ENCODE peak calls at places on chromosomes 12 and 14, in seven cellular contexts. Z is PC-9; B is mucosa of descending colon; I is tibial artery; S is esophagus muscularis mucosa; W is mesenchymal stem cell; T is CD8-positive, alpha-beta T cell. Y is an unnamed sample.

GRCh38 chr12:16258963-16259362 is 18.5 kb downstream of the SLC15A5 start:
- DNase-seq in Z (no peak), B (no peak), I (no peak), S (no peak), W (no peak), T (no peak), Y (no peak)

GRCh38 chr12:12561305-12562015 is 1.2 kb downstream of the DUSP16 start:
- DNase-seq in Z (no peak), B (peak; percentile 68), I (peak; percentile 66), S (no peak), W (peak; percentile 74), T (peak; percentile 39), Y (peak; percentile 56)

GRCh38 chr14:90853116-90853515 is 36.9 kb upstream of the TTC7B start:
- DNase-seq in Z (no peak), B (no peak), I (no peak), S (no peak), W (no peak), T (no peak), Y (no peak)

GRCh38 chr14:76918176-76918750 is 92.1 kb downstream of the LRRC74A start:
- DNase-seq in Z (peak; percentile 83), B (peak; percentile 45), I (peak; percentile 87), S (peak; percentile 95), W (peak; percentile 89), T (no peak), Y (peak; percentile 88)

GRCh38 chr12:95988506-95989275 is 7.5 kb downstream of the HAL start:
- DNase-seq in Z (no peak), B (no peak), I (no peak), S (peak; percentile 78), W (no peak), T (no peak), Y (no peak)

GRCh38 chr12:122848471-122849351 is 13.5 kb downstream of the HIP1R start:
- DNase-seq in Z (no peak), B (no peak), I (no peak), S (no peak), W (no peak), T (no peak), Y (no peak)

GRCh38 chr12:96094201-96094600 is 58.8 kb upstream of the LTA4H start:
- DNase-seq in Z (peak; percentile 96), B (peak; percentile 21), I (no peak), S (no peak), W (no peak), T (no peak), Y (peak; percentile 56)

GRCh38 chr14:103273847-103274615 is 60.0 kb upstream of the EIF5 start:
- DNase-seq in Z (no peak), B (no peak), I (no peak), S (no peak), W (no peak), T (no peak), Y (no peak)

GRCh38 chr12:67982165-67982563 is 7.1 kb upstream of the IFNG-AS1 start:
- DNase-seq in Z (no peak), B (no peak), I (no peak), S (no peak), W (no peak), T (no peak), Y (no peak)

GRCh38 chr14:45284802-45285201 is 31.8 kb upstream of the MIS18BP1 start:
- DNase-seq in Z (no peak), B (no peak), I (no peak), S (no peak), W (no peak), T (no peak), Y (no peak)
- H3K9me3 ChIP-seq in Z (peaks cover 6% of the 10 kb centered on the region), B (peaks cover 10% of the 10 kb centered on the region), I (no peaks in the 10 kb centered on the region), S (peaks cover 13% of the 10 kb centered on the region), W (peaks cover 14% of the 10 kb centered on the region), T (no peaks in the 10 kb centered on the region), Y (no peaks in the 10 kb centered on the region)

GRCh38 chr14:61482348-61483206 is 161.2 kb downstream of the PRKCH start:
- DNase-seq in Z (no peak), B (no peak), I (no peak), S (no peak), W (no peak), T (no peak), Y (no peak)

GRCh38 chr14:61485670-61486069 is 164.3 kb downstream of the PRKCH start:
- DNase-seq in Z (no peak), B (no peak), I (no peak), S (no peak), W (no peak), T (no peak), Y (no peak)

GRCh38 chr14:61484011-61484410 is 162.6 kb downstream of the PRKCH start:
- DNase-seq in Z (no peak), B (no peak), I (no peak), S (no peak), W (no peak), T (no peak), Y (no peak)

GRCh38 chr14:61484826-61485584 is 163.6 kb downstream of the PRKCH start:
- DNase-seq in Z (peak; percentile 94), B (no peak), I (no peak), S (no peak), W (no peak), T (no peak), Y (no peak)

GRCh38 chr14:61483477-61483876 is 162.1 kb downstream of the PRKCH start:
- DNase-seq in Z (no peak), B (no peak), I (no peak), S (no peak), W (no peak), T (no peak), Y (no peak)
- H3K9me3 ChIP-seq in Z (no peaks in the 10 kb centered on the region), B (no peaks in the 10 kb centered on the region), I (no peaks in the 10 kb centered on the region), S (no peaks in the 10 kb centered on the region), W (no peaks in the 10 kb centered on the region), T (no peaks in the 10 kb centered on the region), Y (no peaks in the 10 kb centered on the region)

GRCh38 chr14:82094819-82095218 is 561.2 kb upstream of the SEL1L start:
- DNase-seq in Z (no peak), B (no peak), I (no peak), S (no peak), W (no peak), T (no peak), Y (no peak)
- H3K9me3 ChIP-seq in Z (no peaks in the 10 kb centered on the region), B (peaks cover 7% of the 10 kb centered on the region), I (no peaks in the 10 kb centered on the region), S (no peaks in the 10 kb centered on the region), W (peaks cover 10% of the 10 kb centered on the region), T (no peaks in the 10 kb centered on the region), Y (no peaks in the 10 kb centered on the region)

GRCh38 chr14:85131523-85131922 is 398.4 kb upstream of the FLRT2 start:
- DNase-seq in Z (no peak), B (no peak), I (no peak), S (no peak), W (no peak), T (no peak), Y (no peak)
- H3K9me3 ChIP-seq in Z (no peaks in the 10 kb centered on the region), B (peaks cover 16% of the 10 kb centered on the region), I (no peaks in the 10 kb centered on the region), S (peaks cover 12% of the 10 kb centered on the region), W (peaks cover 18% of the 10 kb centered on the region), T (no peaks in the 10 kb centered on the region), Y (no peaks in the 10 kb centered on the region)

GRCh38 chr14:36659822-36660735 is 1.6 kb upstream of the PAX9 start:
- DNase-seq in Z (no peak), B (no peak), I (no peak), S (no peak), W (no peak), T (no peak), Y (no peak)
- H3K9me3 ChIP-seq in Z (no peaks in the 10 kb centered on the region), B (no peaks in the 10 kb centered on the region), I (no peaks in the 10 kb centered on the region), S (no peaks in the 10 kb centered on the region), W (no peaks in the 10 kb centered on the region), T (no peaks in the 10 kb centered on the region), Y (no peaks in the 10 kb centered on the region)

DNA sequence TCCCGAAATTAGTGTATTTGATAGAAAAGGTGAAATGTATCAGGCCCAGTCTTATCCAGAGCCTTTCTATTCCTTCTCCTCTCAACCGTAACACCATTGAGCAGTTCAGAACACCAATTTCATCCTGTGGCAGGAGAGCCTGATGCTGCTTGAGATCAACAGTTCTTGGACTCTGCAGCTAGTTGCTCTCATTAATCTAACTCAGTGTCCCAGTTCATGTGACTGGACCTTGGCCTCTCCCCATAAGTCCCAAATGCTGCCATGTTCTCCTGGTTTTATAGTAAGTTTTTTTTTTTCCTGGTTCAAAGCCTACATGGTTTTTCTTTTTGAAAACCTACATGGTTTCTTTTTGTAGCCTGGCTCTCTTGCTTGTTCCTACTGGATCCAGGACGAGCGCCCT is 293.9 kb downstream of the ITPR2 start:
- DNase-seq in Z (no peak), B (peak; percentile 46), I (no peak), S (no peak), W (no peak), T (no peak), Y (no peak)
- H3K9me3 ChIP-seq in Z (no peaks in the 10 kb centered on the region), B (no peaks in the 10 kb centered on the region), I (no peaks in the 10 kb centered on the region), S (no peaks in the 10 kb centered on the region), W (no peaks in the 10 kb centered on the region), T (no peaks in the 10 kb centered on the region), Y (no peaks in the 10 kb centered on the region)

GRCh38 chr14:84098261-84098660 is 1431.7 kb upstream of the FLRT2 start:
- DNase-seq in Z (no peak), B (no peak), I (no peak), S (no peak), W (no peak), T (no peak), Y (no peak)

GRCh38 chr14:84090837-84091236 is 1439.1 kb upstream of the FLRT2 start:
- DNase-seq in Z (no peak), B (peak; percentile 2), I (no peak), S (no peak), W (no peak), T (no peak), Y (no peak)

GRCh38 chr14:84095796-84096195 is 1434.1 kb upstream of the FLRT2 start:
- DNase-seq in Z (no peak), B (no peak), I (no peak), S (no peak), W (no peak), T (no peak), Y (no peak)
- H3K9me3 ChIP-seq in Z (no peaks in the 10 kb centered on the region), B (peaks cover 33% of the 10 kb centered on the region), I (peaks cover 9% of the 10 kb centered on the region), S (no peaks in the 10 kb centered on the region), W (peaks cover 2% of the 10 kb centered on the region), T (no peaks in the 10 kb centered on the region), Y (no peaks in the 10 kb centered on the region)

DNA sequence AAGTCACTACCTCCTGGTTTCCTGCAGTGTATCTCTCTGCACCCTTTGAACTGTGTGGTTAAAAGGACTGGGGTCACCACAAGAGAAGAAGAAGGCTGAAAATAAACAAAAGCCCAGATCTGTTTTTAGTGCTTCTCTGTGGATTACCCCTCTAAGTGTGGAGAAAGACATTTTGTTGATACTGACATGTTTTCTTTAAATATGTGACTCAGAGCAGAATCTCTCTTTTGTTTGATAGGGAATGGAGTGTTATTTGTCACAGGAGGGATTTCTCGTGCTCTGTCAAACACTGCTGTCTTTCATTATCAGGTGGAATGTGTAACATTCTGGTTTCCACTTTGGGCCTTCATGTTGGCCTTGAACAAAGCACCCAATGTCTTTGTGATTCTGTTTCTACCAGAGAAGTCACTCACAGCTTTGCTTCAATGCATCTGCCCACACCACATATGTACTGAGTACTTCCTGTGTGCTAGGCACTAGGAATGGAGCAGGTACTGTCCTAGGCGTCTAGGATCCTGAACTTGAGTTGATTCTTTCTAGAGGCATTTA is 82.1 kb downstream of the PLXNC1 start:
- DNase-seq in Z (no peak), B (no peak), I (no peak), S (peak; percentile 14), W (peak; percentile 49), T (no peak), Y (no peak)
- H3K9me3 ChIP-seq in Z (no peaks in the 10 kb centered on the region), B (no peaks in the 10 kb centered on the region), I (no peaks in the 10 kb centered on the region), S (no peaks in the 10 kb centered on the region), W (no peaks in the 10 kb centered on the region), T (no peaks in the 10 kb centered on the region), Y (no peaks in the 10 kb centered on the region)

Y was measured in MG63.